ENCODE peak calls at places on chromosomes 2 and 18, in four cellular contexts. One of them, this sample, is unnamed.

GRCh38 chr2:233197022-233197421 is 54.5 kb upstream of the ATG16L1 start:
- DNase-seq in T follicular helper cell: no peak
- DNase-seq in RPMI8226: no peak
- DNase-seq in amygdala: no peak
- DNase-seq in this sample: no peak

GRCh38 chr18:58943896-58944295 is 79.2 kb downstream of the ZNF532 start:
- DNase-seq in T follicular helper cell: no peak
- DNase-seq in RPMI8226: no peak
- DNase-seq in amygdala: no peak
- DNase-seq in this sample: no peak

GRCh38 chr2:35790292-35790691 is 565.3 kb upstream of the CRIM1 start:
- DNase-seq in T follicular helper cell: no peak
- DNase-seq in RPMI8226: peak; percentile 47
- DNase-seq in amygdala: no peak
- DNase-seq in this sample: no peak

GRCh38 chr18:54983041-54983686 is 23.9 kb upstream of the CCDC68 start:
- DNase-seq in T follicular helper cell: no peak
- DNase-seq in RPMI8226: peak; percentile 62
- DNase-seq in amygdala: no peak
- DNase-seq in this sample: peak; percentile 41

GRCh38 chr2:48131503-48132293 is 225.4 kb upstream of the FBXO11 start:
- DNase-seq in T follicular helper cell: no peak
- DNase-seq in RPMI8226: no peak
- DNase-seq in amygdala: no peak
- DNase-seq in this sample: no peak

GRCh38 chr2:148603562-148603920 is 41.0 kb upstream of the EPC2 start:
- DNase-seq in T follicular helper cell: no peak
- DNase-seq in RPMI8226: no peak
- DNase-seq in amygdala: no peak
- DNase-seq in this sample: no peak

GRCh38 chr2:120360307-120360855 is 14.4 kb downstream of the INHBB start:
- DNase-seq in T follicular helper cell: no peak
- DNase-seq in RPMI8226: no peak
- DNase-seq in amygdala: no peak
- DNase-seq in this sample: no peak

GRCh38 chr2:238370482-238371372 is 50.4 kb downstream of the TRAF3IP1 start:
- DNase-seq in T follicular helper cell: peak; percentile 31
- DNase-seq in RPMI8226: peak; percentile 43
- DNase-seq in amygdala: no peak
- DNase-seq in this sample: peak; percentile 50

GRCh38 chr18:54278615-54279014 is 9.3 kb downstream of the POLI start:
- DNase-seq in T follicular helper cell: no peak
- DNase-seq in RPMI8226: no peak
- DNase-seq in amygdala: no peak
- DNase-seq in this sample: no peak

GRCh38 chr2:58893645-58894336 is 652.7 kb upstream of the FANCL start:
- DNase-seq in T follicular helper cell: no peak
- DNase-seq in RPMI8226: no peak
- DNase-seq in amygdala: no peak
- DNase-seq in this sample: no peak

GRCh38 chr18:41096504-41096903 is 858.5 kb upstream of the PIK3C3 start:
- DNase-seq in T follicular helper cell: no peak
- DNase-seq in RPMI8226: peak; percentile 21
- DNase-seq in amygdala: no peak
- DNase-seq in this sample: peak; percentile 35

GRCh38 chr18:37564796-37565137 is 831 bp downstream of the CELF4 start:
- DNase-seq in T follicular helper cell: no peak
- DNase-seq in RPMI8226: peak; percentile 41
- DNase-seq in amygdala: peak; percentile 43
- DNase-seq in this sample: no peak

GRCh38 chr2:219430633-219431615 is 3.7 kb upstream of the SPEG start:
- DNase-seq in T follicular helper cell: no peak
- DNase-seq in RPMI8226: peak; percentile 37
- DNase-seq in amygdala: no peak
- DNase-seq in this sample: no peak

GRCh38 chr2:239476757-239477565 is 76.1 kb upstream of the HDAC4 start:
- DNase-seq in T follicular helper cell: no peak
- DNase-seq in RPMI8226: no peak
- DNase-seq in amygdala: no peak
- DNase-seq in this sample: no peak

GRCh38 chr2:2577366-2577765 is 246.3 kb upstream of the MYT1L start:
- DNase-seq in T follicular helper cell: no peak
- DNase-seq in RPMI8226: no peak
- DNase-seq in amygdala: peak; percentile 48
- DNase-seq in this sample: no peak

GRCh38 chr2:74777161-74777900 is 56.6 kb upstream of the HK2 start:
- DNase-seq in T follicular helper cell: no peak
- DNase-seq in RPMI8226: no peak
- DNase-seq in amygdala: no peak
- DNase-seq in this sample: no peak

GRCh38 chr18:55069497-55069896 is 110.2 kb upstream of the CCDC68 start:
- DNase-seq in T follicular helper cell: no peak
- DNase-seq in RPMI8226: no peak
- DNase-seq in amygdala: no peak
- DNase-seq in this sample: no peak

GRCh38 chr18:6948238-6948637 is 169.4 kb downstream of the LAMA1 start:
- DNase-seq in T follicular helper cell: no peak
- DNase-seq in RPMI8226: no peak
- DNase-seq in amygdala: no peak
- DNase-seq in this sample: no peak

GRCh38 chr2:126836761-126837679 is 61.7 kb upstream of the TEX51 start:
- DNase-seq in T follicular helper cell: no peak
- DNase-seq in RPMI8226: no peak
- DNase-seq in amygdala: no peak
- DNase-seq in this sample: no peak

GRCh38 chr2:42768706-42769256 is 4.8 kb upstream of the OXER1 start:
- DNase-seq in T follicular helper cell: no peak
- DNase-seq in RPMI8226: no peak
- DNase-seq in amygdala: no peak
- DNase-seq in this sample: no peak

GRCh38 chr2:216285641-216286156 is 86.6 kb downstream of the MARCHF4 start:
- DNase-seq in T follicular helper cell: no peak
- DNase-seq in RPMI8226: no peak
- DNase-seq in amygdala: no peak
- DNase-seq in this sample: no peak

GRCh38 chr18:72572896-72573295 is 28.8 kb upstream of the CBLN2 start:
- DNase-seq in T follicular helper cell: no peak
- DNase-seq in RPMI8226: no peak
- DNase-seq in amygdala: no peak
- DNase-seq in this sample: no peak

GRCh38 chr2:200267350-200267749 is 39.1 kb upstream of the SPATS2L start:
- DNase-seq in T follicular helper cell: no peak
- DNase-seq in RPMI8226: no peak
- DNase-seq in amygdala: no peak
- DNase-seq in this sample: no peak

GRCh38 chr2:15048000-15048399 is 415.5 kb downstream of the LRATD1 start:
- DNase-seq in T follicular helper cell: no peak
- DNase-seq in RPMI8226: no peak
- DNase-seq in amygdala: no peak
- DNase-seq in this sample: no peak

GRCh38 chr2:229268626-229269025 is 2.5 kb downstream of the PID1 start:
- DNase-seq in T follicular helper cell: no peak
- DNase-seq in RPMI8226: no peak
- DNase-seq in amygdala: no peak
- DNase-seq in this sample: no peak

GRCh38 chr2:28649481-28650260 is 102.0 kb upstream of the PPP1CB start:
- DNase-seq in T follicular helper cell: no peak
- DNase-seq in RPMI8226: no peak
- DNase-seq in amygdala: no peak
- DNase-seq in this sample: no peak

GRCh38 chr2:240523451-240524281 is 34.1 kb downstream of the ANKMY1 start:
- DNase-seq in T follicular helper cell: no peak
- DNase-seq in RPMI8226: no peak
- DNase-seq in amygdala: no peak
- DNase-seq in this sample: no peak

GRCh38 chr2:62306751-62307468 is 111.0 kb downstream of the B3GNT2 start:
- DNase-seq in T follicular helper cell: no peak
- DNase-seq in RPMI8226: peak; percentile 50
- DNase-seq in amygdala: no peak
- DNase-seq in this sample: peak; percentile 94

GRCh38 chr2:237859533-237860272 is at the start of gene RAMP1:
- DNase-seq in T follicular helper cell: no peak
- DNase-seq in RPMI8226: no peak
- DNase-seq in amygdala: peak; percentile 60
- DNase-seq in this sample: no peak

GRCh38 chr2:206163251-206163880 is 3.7 kb downstream of the EEF1B2 start:
- DNase-seq in T follicular helper cell: no peak
- DNase-seq in RPMI8226: no peak
- DNase-seq in amygdala: no peak
- DNase-seq in this sample: no peak